ENCODE peak calls at places on chromosome 10, in four cellular contexts. One of them, this sample, is unnamed.

GRCh38 chr10:125204400-125204799 is 44.0 kb upstream of the CTBP2 start:
- DNase-seq in DND-41: no peak
- DNase-seq in NB4: no peak
- DNase-seq in brain microvascular endothelial cell: no peak
- DNase-seq in this sample: no peak

GRCh38 chr10:69874464-69874863 is 72.8 kb downstream of the COL13A1 start:
- DNase-seq in NB4: no peak
- DNase-seq in DND-41: no peak
- DNase-seq in brain microvascular endothelial cell: peak
- DNase-seq in this sample: no peak

GRCh38 chr10:125035136-125035535 is 93.2 kb downstream of the ZRANB1 start:
- DNase-seq in brain microvascular endothelial cell: peak
- DNase-seq in NB4: no peak
- DNase-seq in DND-41: no peak
- DNase-seq in this sample: no peak

GRCh38 chr10:58642283-58642682 is 129.6 kb downstream of the BICC1 start:
- DNase-seq in DND-41: no peak
- DNase-seq in brain microvascular endothelial cell: no peak
- DNase-seq in NB4: no peak
- DNase-seq in this sample: no peak

GRCh38 chr10:91210435-91210834 is 10.0 kb upstream of the PCGF5 start:
- DNase-seq in brain microvascular endothelial cell: no peak
- DNase-seq in NB4: no peak
- DNase-seq in DND-41: peak
- DNase-seq in this sample: peak

GRCh38 chr10:21514808-21515580 is 10.5 kb downstream of the SKIDA1 start:
- DNase-seq in brain microvascular endothelial cell: no peak
- DNase-seq in DND-41: no peak
- DNase-seq in NB4: no peak
- DNase-seq in this sample: no peak

GRCh38 chr10:33381897-33382578 is 47.6 kb upstream of the NRP1 start:
- DNase-seq in NB4: no peak
- DNase-seq in brain microvascular endothelial cell: no peak
- DNase-seq in DND-41: no peak
- DNase-seq in this sample: no peak

GRCh38 chr10:110530131-110530831 is 32.6 kb downstream of the DUSP5 start:
- DNase-seq in DND-41: no peak
- DNase-seq in brain microvascular endothelial cell: peak
- DNase-seq in NB4: no peak
- DNase-seq in this sample: peak

GRCh38 chr10:44706745-44707144 is 204.4 kb upstream of the TMEM72 start:
- DNase-seq in NB4: no peak
- DNase-seq in brain microvascular endothelial cell: peak
- DNase-seq in DND-41: no peak
- DNase-seq in this sample: no peak

GRCh38 chr10:97612386-97612785 is 20.9 kb downstream of the MORN4 start:
- DNase-seq in brain microvascular endothelial cell: peak
- DNase-seq in DND-41: no peak
- DNase-seq in NB4: peak
- DNase-seq in this sample: no peak

GRCh38 chr10:76942556-76943416 is 694.8 kb downstream of the KCNMA1 start:
- DNase-seq in NB4: no peak
- DNase-seq in brain microvascular endothelial cell: no peak
- DNase-seq in DND-41: no peak
- DNase-seq in this sample: no peak

GRCh38 chr10:79116801-79117723 is 48.3 kb downstream of the ZMIZ1 start:
- DNase-seq in NB4: no peak
- DNase-seq in brain microvascular endothelial cell: no peak
- DNase-seq in DND-41: no peak
- DNase-seq in this sample: no peak

GRCh38 chr10:28480566-28480965 is 52.4 kb upstream of the WAC start:
- DNase-seq in DND-41: no peak
- DNase-seq in NB4: no peak
- DNase-seq in brain microvascular endothelial cell: no peak
- DNase-seq in this sample: no peak

GRCh38 chr10:131354380-131354779 is 42.9 kb upstream of the TCERG1L start:
- DNase-seq in DND-41: peak
- DNase-seq in NB4: peak
- DNase-seq in brain microvascular endothelial cell: no peak
- DNase-seq in this sample: no peak

GRCh38 chr10:117823980-117824379 is 222.8 kb downstream of the RAB11FIP2 start:
- DNase-seq in NB4: no peak
- DNase-seq in DND-41: no peak
- DNase-seq in brain microvascular endothelial cell: no peak
- DNase-seq in this sample: no peak

GRCh38 chr10:7529638-7530037 is 118.8 kb upstream of the SFMBT2 start:
- DNase-seq in DND-41: peak
- DNase-seq in NB4: peak
- DNase-seq in brain microvascular endothelial cell: no peak
- DNase-seq in this sample: no peak

GRCh38 chr10:12656518-12657142 is 307.3 kb downstream of the CAMK1D start:
- DNase-seq in NB4: peak
- DNase-seq in DND-41: peak
- DNase-seq in brain microvascular endothelial cell: peak
- DNase-seq in this sample: no peak

GRCh38 chr10:110820321-110820814 is 51.4 kb upstream of the PDCD4 start:
- DNase-seq in NB4: no peak
- DNase-seq in brain microvascular endothelial cell: no peak
- DNase-seq in DND-41: no peak
- DNase-seq in this sample: no peak

GRCh38 chr10:60414111-60414510 is 24.4 kb upstream of the ANK3 start:
- DNase-seq in brain microvascular endothelial cell: no peak
- DNase-seq in DND-41: no peak
- DNase-seq in NB4: no peak
- DNase-seq in this sample: no peak

GRCh38 chr10:88386878-88387773 is 196.0 kb downstream of the RNLS start:
- DNase-seq in brain microvascular endothelial cell: peak
- DNase-seq in NB4: peak
- DNase-seq in DND-41: peak
- DNase-seq in this sample: peak

GRCh38 chr10:78931333-78932083 is 137.3 kb upstream of the ZMIZ1 start:
- DNase-seq in brain microvascular endothelial cell: peak
- DNase-seq in NB4: no peak
- DNase-seq in DND-41: no peak
- DNase-seq in this sample: no peak

GRCh38 chr10:22369433-22370072 is 24.3 kb downstream of the SPAG6 start:
- DNase-seq in NB4: peak
- DNase-seq in DND-41: no peak
- DNase-seq in brain microvascular endothelial cell: peak
- DNase-seq in this sample: no peak

GRCh38 chr10:132802048-132802447 is 16.1 kb upstream of the NKX6-2 start:
- DNase-seq in brain microvascular endothelial cell: no peak
- DNase-seq in DND-41: no peak
- DNase-seq in NB4: no peak
- DNase-seq in this sample: no peak

GRCh38 chr10:132804785-132805426 is 19.0 kb upstream of the NKX6-2 start:
- DNase-seq in DND-41: no peak
- DNase-seq in brain microvascular endothelial cell: no peak
- DNase-seq in NB4: no peak
- DNase-seq in this sample: no peak

GRCh38 chr10:132805599-132805998 is 19.7 kb upstream of the NKX6-2 start:
- DNase-seq in DND-41: no peak
- DNase-seq in brain microvascular endothelial cell: no peak
- DNase-seq in NB4: no peak
- DNase-seq in this sample: no peak

GRCh38 chr10:132803595-132804210 is 17.8 kb upstream of the NKX6-2 start:
- DNase-seq in NB4: no peak
- DNase-seq in DND-41: no peak
- DNase-seq in brain microvascular endothelial cell: no peak
- DNase-seq in this sample: no peak

GRCh38 chr10:132802694-132803320 is 16.9 kb upstream of the NKX6-2 start:
- DNase-seq in NB4: peak
- DNase-seq in brain microvascular endothelial cell: no peak
- DNase-seq in DND-41: no peak
- DNase-seq in this sample: no peak
- TF ChIP-seq CTCF in NB4: peak
- TF ChIP-seq CTCF in brain microvascular endothelial cell: no peak
- TF ChIP-seq CTCF in DND-41: no peak
- TF ChIP-seq CTCF in this sample: no peak

GRCh38 chr10:130301026-130301892 is 165.1 kb downstream of the GLRX3 start:
- DNase-seq in DND-41: no peak
- DNase-seq in NB4: peak
- DNase-seq in brain microvascular endothelial cell: no peak
- DNase-seq in this sample: peak
- H3K4me3 ChIP-seq in DND-41: no peak
- H3K4me3 ChIP-seq in NB4: peak
- H3K4me3 ChIP-seq in brain microvascular endothelial cell: peak
- H3K4me3 ChIP-seq in this sample: peak

DNA sequence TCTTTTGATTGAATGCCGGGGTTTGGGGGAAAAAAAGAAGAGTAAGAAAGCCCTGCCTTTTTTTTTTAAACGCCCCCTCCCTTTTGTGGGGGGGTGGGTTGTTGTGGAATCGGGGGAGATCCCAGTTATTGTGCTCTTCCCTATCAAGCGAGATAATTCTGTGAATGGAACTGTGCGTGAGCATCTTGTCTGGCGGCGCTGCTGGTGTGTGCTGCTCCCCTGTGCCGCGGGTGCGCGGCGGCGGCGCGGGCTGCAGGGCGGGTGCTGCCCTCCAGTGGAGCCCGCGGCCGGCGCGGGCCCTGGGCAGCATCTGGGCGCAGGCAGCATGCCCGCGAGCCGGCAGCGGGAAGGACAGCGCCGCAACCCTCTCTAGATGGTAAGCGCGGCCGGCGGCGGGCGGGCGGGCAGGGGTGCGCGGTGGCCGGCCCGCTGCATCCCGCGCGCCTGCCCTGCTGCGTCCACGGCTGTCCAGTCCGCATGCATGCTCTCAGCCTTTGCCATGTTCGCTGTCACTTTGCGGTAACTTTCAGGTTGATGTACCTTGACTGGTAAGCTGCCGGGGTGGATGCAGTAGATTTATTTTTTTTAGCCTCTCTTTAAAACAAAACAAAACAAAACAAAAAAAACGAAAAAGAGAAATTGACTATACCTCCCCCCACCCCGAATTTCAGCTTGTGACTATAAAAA is 176.6 kb downstream of the TCF7L2 start:
- DNase-seq in NB4: peak
- DNase-seq in brain microvascular endothelial cell: peak
- DNase-seq in DND-41: no peak
- DNase-seq in this sample: peak
- TF ChIP-seq CTCF in NB4: peak
- TF ChIP-seq CTCF in brain microvascular endothelial cell: peak
- TF ChIP-seq CTCF in DND-41: peak
- TF ChIP-seq CTCF in this sample: peak

GRCh38 chr10:35464805-35465456 is 128.6 kb downstream of the CCNY start:
- DNase-seq in NB4: no peak
- DNase-seq in brain microvascular endothelial cell: no peak
- DNase-seq in DND-41: no peak
- DNase-seq in this sample: no peak
- H3K4me3 ChIP-seq in NB4: no peak
- H3K4me3 ChIP-seq in brain microvascular endothelial cell: no peak
- H3K4me3 ChIP-seq in DND-41: no peak
- H3K4me3 ChIP-seq in this sample: no peak

DNA sequence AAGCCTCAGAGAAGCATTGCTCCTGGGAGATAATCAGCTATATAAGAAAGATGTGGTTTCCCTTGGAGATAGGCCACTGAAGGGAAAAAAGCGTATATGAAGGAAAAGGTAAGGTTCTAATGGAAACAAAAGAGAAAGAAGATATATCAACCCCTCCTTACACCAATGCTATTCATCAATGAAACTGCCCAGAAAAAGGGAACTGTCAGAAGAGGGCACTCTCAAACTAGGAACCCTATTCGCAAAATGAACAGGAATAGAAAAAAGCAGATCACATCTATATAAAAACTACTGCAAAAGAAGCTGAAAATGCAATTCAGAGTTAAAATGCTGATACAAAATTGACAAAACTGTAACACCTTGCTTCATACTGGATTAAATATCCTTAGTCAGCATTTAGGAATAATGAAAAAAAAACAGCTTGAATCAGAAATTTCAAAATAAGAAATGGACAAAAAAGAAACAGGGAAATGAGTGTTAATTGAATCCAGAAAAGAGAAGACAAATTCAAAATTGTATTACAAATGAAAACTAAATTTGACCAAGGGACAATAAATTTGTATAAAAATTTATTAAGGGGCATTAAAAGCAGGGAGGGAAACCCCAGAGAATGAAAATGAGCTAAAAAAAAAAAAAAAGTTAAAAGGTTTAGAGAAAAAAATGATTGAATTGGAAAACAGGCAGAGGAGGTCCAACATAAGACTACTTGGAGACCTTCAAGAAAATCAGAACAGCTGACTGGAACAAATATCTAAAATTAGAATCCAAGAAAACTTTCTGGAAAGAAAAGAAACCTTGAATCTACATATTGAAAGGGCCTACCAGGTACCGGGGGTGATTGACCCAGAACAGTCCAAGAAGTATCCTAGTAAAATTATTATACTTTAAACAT is 17.9 kb downstream of the NHLRC2 start:
- DNase-seq in NB4: peak
- DNase-seq in brain microvascular endothelial cell: no peak
- DNase-seq in DND-41: no peak
- DNase-seq in this sample: no peak
- TF ChIP-seq CTCF in NB4: peak
- TF ChIP-seq CTCF in brain microvascular endothelial cell: no peak
- TF ChIP-seq CTCF in DND-41: peak
- TF ChIP-seq CTCF in this sample: no peak

GRCh38 chr10:24223953-24224352 is 15.0 kb downstream of the KIAA1217 start:
- DNase-seq in NB4: no peak
- DNase-seq in brain microvascular endothelial cell: no peak
- DNase-seq in DND-41: no peak
- DNase-seq in this sample: peak
- H3K4me3 ChIP-seq in NB4: no peak
- H3K4me3 ChIP-seq in brain microvascular endothelial cell: no peak
- H3K4me3 ChIP-seq in DND-41: no peak
- H3K4me3 ChIP-seq in this sample: no peak

DNA sequence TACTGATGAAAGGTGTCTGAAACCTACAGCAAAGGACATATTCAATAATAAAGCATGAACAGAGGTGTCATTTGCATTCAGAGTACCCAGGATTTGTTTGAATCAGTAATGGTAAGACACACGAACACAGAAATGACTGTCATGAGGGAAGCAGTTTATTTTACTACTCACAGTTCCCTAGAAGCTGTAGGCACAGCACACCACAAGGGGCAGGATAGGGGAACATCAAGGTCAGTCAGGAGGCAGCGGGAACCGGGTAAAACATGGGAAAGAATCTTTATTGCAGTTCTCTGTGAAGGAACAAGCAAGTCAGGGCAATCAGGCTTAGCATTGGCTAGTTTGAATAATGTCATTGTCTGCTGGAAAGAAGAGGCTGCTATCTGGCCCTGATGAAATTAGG is 70.2 kb upstream of the PDSS1 start:
- DNase-seq in NB4: no peak
- DNase-seq in brain microvascular endothelial cell: no peak
- DNase-seq in DND-41: no peak
- DNase-seq in this sample: no peak
- TF ChIP-seq CTCF in NB4: no peak
- TF ChIP-seq CTCF in brain microvascular endothelial cell: peak
- TF ChIP-seq CTCF in DND-41: peak
- TF ChIP-seq CTCF in this sample: no peak

GRCh38 chr10:30691601-30692015 is 62.1 kb upstream of the LYZL2 start:
- DNase-seq in NB4: no peak
- DNase-seq in brain microvascular endothelial cell: no peak
- DNase-seq in DND-41: no peak
- DNase-seq in this sample: no peak
- H3K4me3 ChIP-seq in NB4: no peak
- H3K4me3 ChIP-seq in brain microvascular endothelial cell: no peak
- H3K4me3 ChIP-seq in DND-41: no peak
- H3K4me3 ChIP-seq in this sample: no peak

This sample was measured in lung.